ENCODE peak calls at places on chromosomes 11 and 22, in six cellular contexts. E, V, R, Z, W and C are unnamed samples.

GRCh38 chr22:38953577-38954413 is 3.6 kb upstream of the APOBEC3A start:
- DNase-seq in E (peak; percentile 54), V (no peak), R (peak; percentile 42), Z (no peak), W (peak; percentile 41), C (no peak)

GRCh38 chr22:43820671-43821305 is 8.7 kb upstream of the EFCAB6 start:
- DNase-seq in E (peak; percentile 24), V (no peak), R (no peak), Z (no peak), W (no peak), C (no peak)

GRCh38 chr11:3434976-3435375 is 56.0 kb upstream of the ZNF195 start:
- DNase-seq in E (no peak), V (no peak), R (no peak), Z (no peak), W (no peak), C (no peak)

GRCh38 chr11:71386232-71386631 is 62.0 kb downstream of the DHCR7 start:
- DNase-seq in E (no peak), V (no peak), R (no peak), Z (no peak), W (no peak), C (no peak)

GRCh38 chr11:62652156-62653006 is 721 bp downstream of the INTS5 start:
- DNase-seq in E (no peak), V (no peak), R (no peak), Z (no peak), W (peak; percentile 41), C (no peak)

GRCh38 chr11:117734596-117734995 is 62.4 kb downstream of the DSCAML1 start:
- DNase-seq in E (peak; percentile 10), V (no peak), R (no peak), Z (no peak), W (no peak), C (peak; percentile 74)

GRCh38 chr11:62116458-62116857 is 7.4 kb upstream of the INCENP start:
- DNase-seq in E (no peak), V (no peak), R (no peak), Z (no peak), W (no peak), C (no peak)

GRCh38 chr11:33912405-33913361 is 20.8 kb upstream of the LMO2 start:
- DNase-seq in E (no peak), V (no peak), R (peak; percentile 83), Z (no peak), W (peak; percentile 3), C (no peak)

GRCh38 chr11:98056945-98057344 is 963.8 kb upstream of the CNTN5 start:
- DNase-seq in E (no peak), V (no peak), R (no peak), Z (no peak), W (no peak), C (no peak)

GRCh38 chr11:94835571-94835970 is 67.4 kb downstream of the AMOTL1 start:
- DNase-seq in E (no peak), V (no peak), R (peak; percentile 14), Z (no peak), W (no peak), C (no peak)